ENCODE peak calls at places on chromosomes 13 and 19, in five cellular contexts. W, R, I, J and X are unnamed samples.

GRCh38 chr13:43751624-43752023 is 35.1 kb downstream of the ENOX1 start:
- DNase-seq in W (no peak), R (no peak), I (no peak), J (no peak), X (no peak)

GRCh38 chr19:34555447-34555846 is 73.9 kb downstream of the WTIP start:
- DNase-seq in I (no peak), R (no peak), W (no peak), J (peak), X (no peak)

GRCh38 chr13:94993608-94994007 is 281.3 kb upstream of the SOX21 start:
- DNase-seq in J (no peak), I (no peak), W (no peak), R (no peak), X (no peak)

GRCh38 chr19:12346896-12347295 is 13.5 kb upstream of the ZNF563 start:
- DNase-seq in R (no peak), I (no peak), W (no peak), J (no peak), X (no peak)

GRCh38 chr19:33473644-33474305 is 47.8 kb downstream of the PEPD start:
- DNase-seq in I (no peak), W (no peak), J (no peak), R (no peak), X (no peak)

GRCh38 chr13:76708138-76708537 is 178.1 kb downstream of the KCTD12 start:
- DNase-seq in W (no peak), J (no peak), I (no peak), R (no peak), X (no peak)

GRCh38 chr13:87331178-87331577 is 340.0 kb upstream of the SLITRK5 start:
- DNase-seq in R (no peak), W (no peak), J (no peak), I (no peak), X (no peak)

GRCh38 chr19:40702337-40703012 is 12.0 kb upstream of the NUMBL start:
- DNase-seq in J (no peak), I (no peak), W (no peak), R (peak), X (no peak)

GRCh38 chr13:28173793-28174192 is 35.4 kb downstream of the PAN3 start:
- DNase-seq in J (no peak), R (no peak), I (no peak), W (no peak), X (no peak)

GRCh38 chr13:67792151-67792665 is 562.1 kb upstream of the PCDH9 start:
- DNase-seq in R (no peak), J (peak), W (no peak), I (no peak), X (no peak)

GRCh38 chr19:35714601-35715354 is 3.0 kb upstream of the KMT2B start:
- DNase-seq in J (peak), R (no peak), I (no peak), W (no peak), X (no peak)

GRCh38 chr13:84445776-84446175 is 563.5 kb upstream of the SLITRK1 start:
- DNase-seq in I (no peak), W (no peak), R (no peak), J (no peak), X (no peak)

GRCh38 chr19:45164577-45165335 is 4.0 kb upstream of the NKPD1 start:
- DNase-seq in J (no peak), I (peak), R (no peak), W (peak), X (peak)

GRCh38 chr13:100298116-100298681 is 209.3 kb downstream of the PCCA start:
- DNase-seq in R (no peak), W (no peak), J (no peak), I (no peak), X (no peak)

GRCh38 chr19:3413796-3414327 is 47.5 kb downstream of the NFIC start:
- DNase-seq in R (no peak), W (no peak), I (no peak), J (no peak), X (no peak)

GRCh38 chr13:91792054-91792453 is 393.6 kb downstream of the GPC5 start:
- DNase-seq in W (no peak), R (no peak), I (no peak), J (no peak), X (no peak)